ENCODE peak calls at places on chromosomes 3 and 15, in six cellular contexts. One of them, this sample, is unnamed.

GRCh38 chr3:97848779-97849178 is 27.0 kb downstream of the CRYBG3 start:
- DNase-seq in colonic mucosa: no peak
- DNase-seq in Caco-2: no peak
- DNase-seq in GM23338: no peak
- DNase-seq in PC-3: no peak
- DNase-seq in astrocyte of the spinal cord: no peak
- DNase-seq in this sample: no peak

GRCh38 chr15:72994778-72995177 is 57.5 kb upstream of the NEO1 start:
- DNase-seq in PC-3: no peak
- DNase-seq in GM23338: no peak
- DNase-seq in astrocyte of the spinal cord: no peak
- DNase-seq in colonic mucosa: peak; percentile 84
- DNase-seq in Caco-2: no peak
- DNase-seq in this sample: no peak

GRCh38 chr15:62067448-62068044 is 769 bp downstream of the C2CD4A start:
- DNase-seq in Caco-2: no peak
- DNase-seq in astrocyte of the spinal cord: no peak
- DNase-seq in colonic mucosa: peak; percentile 49
- DNase-seq in PC-3: peak; percentile 11
- DNase-seq in GM23338: peak; percentile 64
- DNase-seq in this sample: peak; percentile 21

GRCh38 chr3:129116482-129116946 is 5.1 kb downstream of the RAB43 start:
- DNase-seq in Caco-2: no peak
- DNase-seq in GM23338: peak; percentile 48
- DNase-seq in PC-3: no peak
- DNase-seq in astrocyte of the spinal cord: no peak
- DNase-seq in colonic mucosa: peak; percentile 42
- DNase-seq in this sample: peak; percentile 41

GRCh38 chr3:172856766-172857742 is 106.5 kb downstream of the ECT2 start:
- DNase-seq in astrocyte of the spinal cord: peak; percentile 23
- DNase-seq in colonic mucosa: no peak
- DNase-seq in Caco-2: peak; percentile 69
- DNase-seq in PC-3: peak; percentile 32
- DNase-seq in GM23338: no peak
- DNase-seq in this sample: no peak

GRCh38 chr3:18300916-18301315 is 124.2 kb downstream of the SATB1 start:
- DNase-seq in colonic mucosa: no peak
- DNase-seq in GM23338: no peak
- DNase-seq in PC-3: no peak
- DNase-seq in Caco-2: no peak
- DNase-seq in astrocyte of the spinal cord: no peak
- DNase-seq in this sample: peak; percentile 21

GRCh38 chr15:94584833-94585244 is 353.5 kb downstream of the MCTP2 start:
- DNase-seq in colonic mucosa: no peak
- DNase-seq in PC-3: no peak
- DNase-seq in Caco-2: no peak
- DNase-seq in astrocyte of the spinal cord: peak; percentile 48
- DNase-seq in GM23338: no peak
- DNase-seq in this sample: no peak

GRCh38 chr15:53197426-53197839 is 407.3 kb upstream of the ONECUT1 start:
- DNase-seq in Caco-2: peak; percentile 41
- DNase-seq in astrocyte of the spinal cord: peak; percentile 19
- DNase-seq in PC-3: peak; percentile 61
- DNase-seq in colonic mucosa: peak; percentile 42
- DNase-seq in GM23338: peak; percentile 90
- DNase-seq in this sample: peak; percentile 12

GRCh38 chr15:71011503-71012155 is 103.6 kb upstream of the THSD4 start:
- DNase-seq in GM23338: peak; percentile 60
- DNase-seq in astrocyte of the spinal cord: peak; percentile 66
- DNase-seq in Caco-2: no peak
- DNase-seq in colonic mucosa: peak; percentile 23
- DNase-seq in PC-3: peak; percentile 82
- DNase-seq in this sample: peak; percentile 63

GRCh38 chr15:57114070-57114469 is 195.6 kb downstream of the TCF12 start:
- DNase-seq in PC-3: peak; percentile 21
- DNase-seq in GM23338: no peak
- DNase-seq in astrocyte of the spinal cord: peak; percentile 52
- DNase-seq in colonic mucosa: peak; percentile 52
- DNase-seq in Caco-2: no peak
- DNase-seq in this sample: peak; percentile 42

GRCh38 chr15:57109005-57109404 is 190.6 kb downstream of the TCF12 start:
- DNase-seq in PC-3: no peak
- DNase-seq in astrocyte of the spinal cord: no peak
- DNase-seq in Caco-2: no peak
- DNase-seq in GM23338: no peak
- DNase-seq in colonic mucosa: no peak
- DNase-seq in this sample: no peak

GRCh38 chr15:57112178-57112577 is 193.7 kb downstream of the TCF12 start:
- DNase-seq in colonic mucosa: no peak
- DNase-seq in GM23338: peak; percentile 44
- DNase-seq in Caco-2: no peak
- DNase-seq in astrocyte of the spinal cord: no peak
- DNase-seq in PC-3: no peak
- DNase-seq in this sample: no peak

DNA sequence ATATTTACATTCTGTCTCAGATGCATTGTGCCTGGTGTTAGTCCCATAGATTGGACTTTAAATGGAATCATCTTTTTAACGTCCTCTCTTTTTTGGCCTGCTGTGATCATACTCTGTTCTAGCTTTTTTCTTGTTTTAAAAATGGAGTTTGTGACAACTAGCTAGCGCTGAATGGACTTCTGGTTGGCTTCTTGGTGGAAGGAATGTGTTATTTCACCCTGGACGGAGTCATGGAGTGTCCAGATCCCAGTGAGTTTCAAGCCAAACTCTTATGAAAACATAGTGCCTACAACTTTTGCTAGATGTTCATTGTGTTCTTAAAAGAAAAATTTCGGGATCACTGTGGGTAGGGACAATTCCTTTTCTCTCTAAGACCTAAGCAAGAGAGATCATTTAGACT is 192.6 kb downstream of the TCF12 start:
- DNase-seq in colonic mucosa: no peak
- DNase-seq in GM23338: peak; percentile 41
- DNase-seq in PC-3: no peak
- DNase-seq in Caco-2: no peak
- DNase-seq in astrocyte of the spinal cord: no peak
- DNase-seq in this sample: no peak
- TF ChIP-seq CTCF in colonic mucosa: no peak
- TF ChIP-seq CTCF in GM23338: no peak
- TF ChIP-seq CTCF in PC-3: no peak
- TF ChIP-seq CTCF in Caco-2: no peak
- TF ChIP-seq CTCF in astrocyte of the spinal cord: peak; percentile 16
- TF ChIP-seq CTCF in this sample: peak; percentile 34

GRCh38 chr3:112306825-112307224 is 12.8 kb upstream of the SLC9C1 start:
- DNase-seq in PC-3: no peak
- DNase-seq in Caco-2: no peak
- DNase-seq in astrocyte of the spinal cord: no peak
- DNase-seq in colonic mucosa: no peak
- DNase-seq in GM23338: no peak
- DNase-seq in this sample: no peak

GRCh38 chr3:112302881-112303761 is 9.1 kb upstream of the SLC9C1 start:
- DNase-seq in astrocyte of the spinal cord: no peak
- DNase-seq in PC-3: no peak
- DNase-seq in Caco-2: no peak
- DNase-seq in GM23338: peak; percentile 97
- DNase-seq in colonic mucosa: no peak
- DNase-seq in this sample: peak; percentile 7

GRCh38 chr3:112302061-112302830 is 8.2 kb upstream of the SLC9C1 start:
- DNase-seq in colonic mucosa: no peak
- DNase-seq in Caco-2: no peak
- DNase-seq in astrocyte of the spinal cord: no peak
- DNase-seq in GM23338: peak; percentile 41
- DNase-seq in PC-3: no peak
- DNase-seq in this sample: peak; percentile 87

GRCh38 chr3:112304611-112305010 is 10.6 kb upstream of the SLC9C1 start:
- DNase-seq in colonic mucosa: no peak
- DNase-seq in astrocyte of the spinal cord: peak; percentile 15
- DNase-seq in Caco-2: no peak
- DNase-seq in PC-3: no peak
- DNase-seq in GM23338: peak; percentile 55
- DNase-seq in this sample: no peak

GRCh38 chr3:112303811-112304325 is 9.9 kb upstream of the SLC9C1 start:
- DNase-seq in astrocyte of the spinal cord: peak; percentile 58
- DNase-seq in PC-3: no peak
- DNase-seq in colonic mucosa: no peak
- DNase-seq in Caco-2: no peak
- DNase-seq in GM23338: peak; percentile 53
- DNase-seq in this sample: peak; percentile 13
- TF ChIP-seq CTCF in astrocyte of the spinal cord: no peak
- TF ChIP-seq CTCF in PC-3: no peak
- TF ChIP-seq CTCF in colonic mucosa: no peak
- TF ChIP-seq CTCF in Caco-2: no peak
- TF ChIP-seq CTCF in GM23338: no peak
- TF ChIP-seq CTCF in this sample: no peak

GRCh38 chr3:96416549-96417255 is 397.7 kb upstream of the EPHA6 start:
- DNase-seq in astrocyte of the spinal cord: no peak
- DNase-seq in PC-3: no peak
- DNase-seq in GM23338: peak; percentile 3
- DNase-seq in Caco-2: no peak
- DNase-seq in colonic mucosa: no peak
- DNase-seq in this sample: no peak
- TF ChIP-seq CTCF in astrocyte of the spinal cord: no peak
- TF ChIP-seq CTCF in PC-3: no peak
- TF ChIP-seq CTCF in GM23338: peak; percentile 29
- TF ChIP-seq CTCF in Caco-2: no peak
- TF ChIP-seq CTCF in colonic mucosa: no peak
- TF ChIP-seq CTCF in this sample: no peak

DNA sequence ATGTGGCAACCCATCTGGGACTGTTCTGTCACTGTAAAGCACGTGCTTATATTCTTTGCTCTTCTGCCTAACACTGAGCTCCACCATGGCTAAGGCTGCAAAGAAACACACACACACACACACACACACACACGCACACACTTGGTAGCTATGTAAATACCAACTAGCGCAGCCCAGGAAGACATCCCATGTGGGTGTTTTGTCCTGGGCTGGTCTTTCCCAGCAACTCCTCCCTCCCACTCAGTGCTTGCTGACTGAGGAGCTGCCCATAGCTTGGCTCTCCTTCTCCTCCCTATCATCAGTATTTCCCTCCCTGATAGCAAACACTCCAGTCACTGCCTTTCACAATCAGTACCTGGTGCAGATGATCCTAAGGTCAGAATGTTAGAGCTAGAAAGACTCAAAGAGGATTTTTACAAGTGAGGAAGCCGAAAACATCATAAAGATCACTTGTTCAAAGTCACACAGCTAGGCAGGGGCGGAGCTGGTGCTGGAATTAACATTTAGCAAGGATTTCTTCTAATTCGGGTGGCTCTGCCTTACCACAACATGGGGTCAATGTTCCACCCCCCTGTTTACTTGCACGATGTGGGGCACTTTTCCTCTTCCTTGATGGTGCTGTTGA is 377.1 kb upstream of the TBL1XR1 start:
- DNase-seq in PC-3: no peak
- DNase-seq in Caco-2: peak; percentile 80
- DNase-seq in GM23338: peak; percentile 44
- DNase-seq in colonic mucosa: peak; percentile 82
- DNase-seq in astrocyte of the spinal cord: peak; percentile 83
- DNase-seq in this sample: peak; percentile 71
- TF ChIP-seq CTCF in PC-3: no peak
- TF ChIP-seq CTCF in Caco-2: no peak
- TF ChIP-seq CTCF in GM23338: no peak
- TF ChIP-seq CTCF in colonic mucosa: no peak
- TF ChIP-seq CTCF in astrocyte of the spinal cord: no peak
- TF ChIP-seq CTCF in this sample: no peak

This sample was measured in fibroblast of villous mesenchyme.